ENCODE peak calls at places on chromosomes 16 and 17, in four cellular contexts. One of them, this sample, is unnamed. For H3K4me1, the result is how much of the 10 kb centered on the place peaks cover.

GRCh38 chr17:31724026-31724425 is 135.0 kb downstream of the COPRS start:
- DNase-seq in Panc1: no peak
- DNase-seq in tibial nerve: no peak
- DNase-seq in left ventricle myocardium inferior: no peak
- DNase-seq in this sample: no peak

GRCh38 chr16:14003119-14003570 is 68.0 kb upstream of the MRTFB start:
- DNase-seq in tibial nerve: no peak
- DNase-seq in Panc1: no peak
- DNase-seq in left ventricle myocardium inferior: peak
- DNase-seq in this sample: peak

GRCh38 chr16:87542531-87543102 is 49.8 kb upstream of the ZCCHC14 start:
- DNase-seq in Panc1: no peak
- DNase-seq in left ventricle myocardium inferior: no peak
- DNase-seq in tibial nerve: no peak
- DNase-seq in this sample: no peak

GRCh38 chr16:68902376-68903345 is 59.3 kb downstream of the TANGO6 start:
- DNase-seq in left ventricle myocardium inferior: no peak
- DNase-seq in Panc1: peak
- DNase-seq in tibial nerve: no peak
- DNase-seq in this sample: no peak

GRCh38 chr16:89476811-89477261 is 13.5 kb downstream of the ANKRD11 start:
- DNase-seq in Panc1: no peak
- DNase-seq in left ventricle myocardium inferior: no peak
- DNase-seq in tibial nerve: no peak
- DNase-seq in this sample: no peak

GRCh38 chr17:73347355-73347754 is 35.6 kb upstream of the CDC42EP4 start:
- DNase-seq in left ventricle myocardium inferior: no peak
- DNase-seq in Panc1: no peak
- DNase-seq in tibial nerve: no peak
- DNase-seq in this sample: no peak

GRCh38 chr16:52611817-52612673 is 65.1 kb upstream of the TOX3 start:
- DNase-seq in Panc1: no peak
- DNase-seq in tibial nerve: no peak
- DNase-seq in left ventricle myocardium inferior: no peak
- DNase-seq in this sample: no peak

GRCh38 chr16:84397090-84397489 is 28.8 kb downstream of the ATP2C2 start:
- DNase-seq in Panc1: no peak
- DNase-seq in tibial nerve: no peak
- DNase-seq in left ventricle myocardium inferior: no peak
- DNase-seq in this sample: peak

GRCh38 chr16:66605177-66605999 is 884 bp downstream of the CMTM3 start:
- DNase-seq in left ventricle myocardium inferior: peak
- DNase-seq in Panc1: no peak
- DNase-seq in tibial nerve: peak
- DNase-seq in this sample: peak

GRCh38 chr17:32303861-32304288 is 38.1 kb downstream of the C17orf75 start:
- DNase-seq in tibial nerve: no peak
- DNase-seq in Panc1: no peak
- DNase-seq in left ventricle myocardium inferior: no peak
- DNase-seq in this sample: no peak

GRCh38 chr17:867896-868489 is 85.8 kb downstream of the MRM3 start:
- DNase-seq in tibial nerve: no peak
- DNase-seq in Panc1: no peak
- DNase-seq in left ventricle myocardium inferior: no peak
- DNase-seq in this sample: no peak

GRCh38 chr16:77624085-77624484 is 98.2 kb upstream of the NUDT7 start:
- DNase-seq in tibial nerve: no peak
- DNase-seq in left ventricle myocardium inferior: no peak
- DNase-seq in Panc1: no peak
- DNase-seq in this sample: no peak

GRCh38 chr16:71610936-71611871 is 14.8 kb upstream of the MARVELD3 start:
- DNase-seq in Panc1: peak
- DNase-seq in left ventricle myocardium inferior: peak
- DNase-seq in tibial nerve: peak
- DNase-seq in this sample: peak

GRCh38 chr16:72256398-72257048 is 84.6 kb upstream of the PMFBP1 start:
- DNase-seq in left ventricle myocardium inferior: no peak
- DNase-seq in Panc1: no peak
- DNase-seq in tibial nerve: no peak
- DNase-seq in this sample: no peak

GRCh38 chr17:29677139-29677834 is 54.6 kb upstream of the CORO6 start:
- DNase-seq in Panc1: no peak
- DNase-seq in tibial nerve: peak
- DNase-seq in left ventricle myocardium inferior: peak
- DNase-seq in this sample: no peak

GRCh38 chr17:46793541-46793940 is 25.0 kb downstream of the WNT3 start:
- DNase-seq in Panc1: no peak
- DNase-seq in left ventricle myocardium inferior: no peak
- DNase-seq in tibial nerve: no peak
- DNase-seq in this sample: no peak

GRCh38 chr16:2821483-2822157 is 4.6 kb downstream of the PRSS21 start:
- DNase-seq in Panc1: no peak
- DNase-seq in tibial nerve: no peak
- DNase-seq in left ventricle myocardium inferior: no peak
- DNase-seq in this sample: peak

GRCh38 chr17:40779181-40779909 is 3.0 kb downstream of the KRT27 start:
- DNase-seq in left ventricle myocardium inferior: no peak
- DNase-seq in Panc1: no peak
- DNase-seq in tibial nerve: no peak
- DNase-seq in this sample: peak

GRCh38 chr16:56749806-56750491 is 20.0 kb downstream of the NUP93 start:
- DNase-seq in left ventricle myocardium inferior: no peak
- DNase-seq in Panc1: no peak
- DNase-seq in tibial nerve: no peak
- DNase-seq in this sample: no peak

GRCh38 chr16:83661656-83662055 is 146.1 kb upstream of the HSBP1 start:
- DNase-seq in left ventricle myocardium inferior: no peak
- DNase-seq in Panc1: no peak
- DNase-seq in tibial nerve: no peak
- DNase-seq in this sample: no peak

GRCh38 chr17:36601303-36602029 is at the start of gene MRM1:
- DNase-seq in left ventricle myocardium inferior: peak
- DNase-seq in tibial nerve: peak
- DNase-seq in Panc1: no peak
- DNase-seq in this sample: peak
- TF ChIP-seq CTCF in left ventricle myocardium inferior: no peak
- TF ChIP-seq CTCF in tibial nerve: no peak
- TF ChIP-seq CTCF in Panc1: no peak
- TF ChIP-seq CTCF in this sample: no peak

GRCh38 chr17:57549996-57550395 is 195.1 kb downstream of the CCDC182 start:
- DNase-seq in tibial nerve: no peak
- DNase-seq in Panc1: no peak
- DNase-seq in left ventricle myocardium inferior: no peak
- DNase-seq in this sample: no peak
- H3K4me1 ChIP-seq in tibial nerve: under half
- H3K4me1 ChIP-seq in Panc1: under half
- H3K4me1 ChIP-seq in left ventricle myocardium inferior: half or more
- H3K4me1 ChIP-seq in this sample: under half

GRCh38 chr17:4959261-4959965 is 8.2 kb downstream of the SPAG7 start:
- DNase-seq in tibial nerve: no peak
- DNase-seq in left ventricle myocardium inferior: no peak
- DNase-seq in Panc1: no peak
- DNase-seq in this sample: no peak

GRCh38 chr17:4955091-4955490 is 4.2 kb downstream of the ENO3 start:
- DNase-seq in Panc1: no peak
- DNase-seq in left ventricle myocardium inferior: no peak
- DNase-seq in tibial nerve: no peak
- DNase-seq in this sample: no peak

GRCh38 chr17:4953461-4953961 is 2.6 kb downstream of the ENO3 start:
- DNase-seq in left ventricle myocardium inferior: no peak
- DNase-seq in tibial nerve: no peak
- DNase-seq in Panc1: no peak
- DNase-seq in this sample: no peak

GRCh38 chr17:4958102-4958501 is 7.2 kb downstream of the ENO3 start:
- DNase-seq in left ventricle myocardium inferior: no peak
- DNase-seq in Panc1: no peak
- DNase-seq in tibial nerve: no peak
- DNase-seq in this sample: no peak

DNA sequence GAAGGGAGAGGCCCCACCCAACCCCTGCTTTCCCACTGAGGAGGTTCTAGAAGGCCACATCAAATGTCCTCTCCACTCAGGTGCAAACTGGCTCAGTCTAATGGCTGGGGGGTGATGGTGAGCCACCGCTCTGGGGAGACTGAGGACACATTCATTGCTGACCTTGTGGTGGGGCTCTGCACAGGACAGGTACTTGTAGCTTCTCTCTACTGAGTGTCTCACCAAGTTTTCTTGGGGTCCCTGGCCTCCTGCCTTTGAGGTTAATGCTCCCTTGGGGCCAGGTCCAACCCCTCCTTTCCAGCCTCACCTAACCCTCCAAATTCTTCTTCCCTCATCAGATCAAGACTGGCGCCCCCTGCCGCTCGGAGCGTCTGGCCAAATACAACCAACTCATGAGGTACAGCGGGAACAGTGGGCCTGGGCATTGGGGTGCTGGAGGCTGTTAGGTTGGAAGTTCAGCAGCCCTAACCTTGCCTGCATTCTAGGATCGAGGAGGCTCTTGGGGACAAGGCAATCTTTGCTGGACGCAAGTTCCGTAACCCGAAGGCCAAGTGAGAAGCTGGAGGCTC is 5.7 kb downstream of the ENO3 start:
- DNase-seq in Panc1: no peak
- DNase-seq in tibial nerve: no peak
- DNase-seq in left ventricle myocardium inferior: no peak
- DNase-seq in this sample: peak
- H3K27ac ChIP-seq in Panc1: no peak
- H3K27ac ChIP-seq in tibial nerve: no peak
- H3K27ac ChIP-seq in left ventricle myocardium inferior: peak
- H3K27ac ChIP-seq in this sample: no peak

GRCh38 chr17:33893192-33893591 is 361.9 kb upstream of the CCL2 start:
- DNase-seq in Panc1: no peak
- DNase-seq in tibial nerve: no peak
- DNase-seq in left ventricle myocardium inferior: no peak
- DNase-seq in this sample: no peak

GRCh38 chr17:33895491-33895890 is 359.6 kb upstream of the CCL2 start:
- DNase-seq in tibial nerve: no peak
- DNase-seq in left ventricle myocardium inferior: no peak
- DNase-seq in Panc1: no peak
- DNase-seq in this sample: no peak

GRCh38 chr17:33892677-33893076 is 362.4 kb upstream of the CCL2 start:
- DNase-seq in tibial nerve: no peak
- DNase-seq in Panc1: no peak
- DNase-seq in left ventricle myocardium inferior: no peak
- DNase-seq in this sample: no peak

GRCh38 chr17:33901085-33901484 is 354.0 kb upstream of the CCL2 start:
- DNase-seq in left ventricle myocardium inferior: no peak
- DNase-seq in tibial nerve: no peak
- DNase-seq in Panc1: no peak
- DNase-seq in this sample: no peak

GRCh38 chr17:33896309-33896708 is 358.8 kb upstream of the CCL2 start:
- DNase-seq in left ventricle myocardium inferior: no peak
- DNase-seq in tibial nerve: no peak
- DNase-seq in Panc1: no peak
- DNase-seq in this sample: no peak
- TF ChIP-seq CTCF in left ventricle myocardium inferior: no peak
- TF ChIP-seq CTCF in tibial nerve: no peak
- TF ChIP-seq CTCF in Panc1: no peak
- TF ChIP-seq CTCF in this sample: no peak

This sample was measured in upper lobe of right lung.